ENCODE peak calls at places on chromosome 10, in five cellular contexts. M is GM12864, N is Calu3, X is HCT116, A is upper lobe of right lung. I is an unnamed sample.
A peak's percentile ranks its signal among the peaks of the same experiment; 100 is the strongest.

GRCh38 chr10:47165168-47165710 is 134.8 kb upstream of the GDF10 start:
- DNase-seq in M (no peak), N (no peak), X (no peak), A (no peak), I (no peak)

GRCh38 chr10:27525819-27526218 is 21.7 kb downstream of the RAB18 start:
- DNase-seq in M (no peak), N (no peak), X (no peak), A (no peak), I (no peak)

GRCh38 chr10:124701435-124701834 is 42.7 kb downstream of the FAM53B start:
- DNase-seq in M (no peak), N (no peak), X (no peak), A (peak; percentile 87), I (no peak)

GRCh38 chr10:103812431-103812830 is 42.9 kb downstream of the SH3PXD2A start:
- DNase-seq in M (no peak), N (no peak), X (no peak), A (peak; percentile 68), I (no peak)

GRCh38 chr10:124339951-124340760 is 78.6 kb downstream of the OAT start:
- DNase-seq in M (no peak), N (no peak), X (no peak), A (no peak), I (no peak)

GRCh38 chr10:82969405-82969804 is 1094.4 kb downstream of the NRG3 start:
- DNase-seq in M (no peak), N (no peak), X (no peak), A (no peak), I (no peak)

GRCh38 chr10:51074238-51075028 is at the start of gene PRKG1:
- DNase-seq in M (no peak), N (peak; percentile 67), X (no peak), A (peak; percentile 89), I (peak; percentile 45)

GRCh38 chr10:43336641-43337318 is 34.7 kb upstream of the FXYD4 start:
- DNase-seq in M (no peak), N (peak; percentile 49), X (no peak), A (no peak), I (no peak)

GRCh38 chr10:90136731-90137316 is 435.4 kb downstream of the KIF20B start:
- DNase-seq in M (no peak), N (no peak), X (peak; percentile 65), A (no peak), I (no peak)

GRCh38 chr10:123380491-123381085 is 226.4 kb downstream of the BUB3 start:
- DNase-seq in M (no peak), N (no peak), X (no peak), A (no peak), I (peak; percentile 32)

GRCh38 chr10:95445837-95446347 is 115.3 kb downstream of the SORBS1 start:
- DNase-seq in M (peak; percentile 37), N (peak; percentile 49), X (peak; percentile 80), A (no peak), I (peak; percentile 87)

GRCh38 chr10:69419096-69419760 is 2.5 kb upstream of the TACR2 start:
- DNase-seq in M (no peak), N (no peak), X (no peak), A (no peak), I (no peak)

GRCh38 chr10:129274928-129275474 is 192.0 kb upstream of the MGMT start:
- DNase-seq in M (no peak), N (no peak), X (no peak), A (no peak), I (no peak)

GRCh38 chr10:85124592-85124991 is 796.2 kb downstream of the CCSER2 start:
- DNase-seq in M (no peak), N (no peak), X (no peak), A (no peak), I (no peak)

GRCh38 chr10:125916977-125917376 is 20.6 kb downstream of the FANK1 start:
- DNase-seq in M (no peak), N (no peak), X (no peak), A (no peak), I (no peak)

GRCh38 chr10:59279476-59279875 is 82.9 kb downstream of the FAM13C start:
- DNase-seq in M (no peak), N (no peak), X (no peak), A (no peak), I (no peak)

GRCh38 chr10:101597036-101597435 is 8.9 kb downstream of the DPCD start:
- DNase-seq in M (no peak), N (no peak), X (no peak), A (no peak), I (no peak)

GRCh38 chr10:78165617-78166016 is 132.0 kb downstream of the RPS24 start:
- DNase-seq in M (no peak), N (no peak), X (peak; percentile 26), A (no peak), I (no peak)
- TF ChIP-seq CTCF in M (no peak), N (no peak), X (peak; percentile 39), A (no peak), I (no peak)

GRCh38 chr10:93745411-93746065 is 12.2 kb upstream of the LGI1 start:
- DNase-seq in M (no peak), N (no peak), X (no peak), A (no peak), I (no peak)
- TF ChIP-seq CTCF in M (peak; percentile 27), N (no peak), X (peak; percentile 60), A (no peak), I (no peak)

GRCh38 chr10:91604462-91604935 is 28.4 kb downstream of the PPP1R3C start:
- DNase-seq in M (no peak), N (no peak), X (no peak), A (no peak), I (no peak)
- TF ChIP-seq CTCF in M (no peak), N (no peak), X (no peak), A (peak; percentile 24), I (no peak)

DNA sequence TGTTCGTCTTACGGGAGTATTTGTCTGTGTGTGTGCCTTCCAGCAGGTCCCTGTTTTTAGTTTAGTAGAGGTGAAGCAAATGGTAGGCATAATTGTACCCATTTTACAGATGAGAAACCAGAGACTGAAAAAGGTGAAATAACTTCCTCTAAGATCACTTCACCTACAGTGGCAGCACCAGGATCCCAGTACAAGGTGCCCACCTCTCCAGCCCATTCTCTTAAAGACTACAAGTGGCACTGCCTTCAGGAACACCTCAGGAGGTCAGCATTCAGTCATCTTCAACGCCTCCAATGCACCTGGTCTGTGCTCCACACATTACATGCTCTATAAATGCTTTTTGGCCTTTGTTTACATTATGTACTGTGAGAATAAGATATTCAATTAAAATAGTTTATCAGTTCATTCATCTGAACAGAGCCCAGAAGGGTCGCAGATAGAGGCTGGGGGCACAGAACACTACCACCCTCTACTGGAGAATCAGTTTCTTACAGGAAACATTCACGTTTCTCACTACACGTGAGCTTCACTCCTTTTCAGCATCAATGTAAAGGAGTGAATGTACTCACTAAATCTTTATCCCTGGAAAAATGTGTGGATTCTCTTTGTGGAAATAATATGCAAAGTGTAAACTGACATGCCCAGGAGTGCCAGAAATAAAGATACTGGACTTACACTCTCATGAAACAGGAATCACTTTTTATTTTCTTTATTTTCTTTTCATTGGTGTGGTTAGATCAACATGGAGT is 45.5 kb upstream of the ABLIM1 start:
- DNase-seq in M (no peak), N (no peak), X (no peak), A (no peak), I (peak; percentile 39)
- TF ChIP-seq CTCF in M (peak; percentile 64), N (peak; percentile 55), X (peak; percentile 88), A (peak; percentile 73), I (peak; percentile 62)

GRCh38 chr10:48459270-48460147 is 145.4 kb downstream of the ARHGAP22 start:
- DNase-seq in M (no peak), N (no peak), X (no peak), A (peak; percentile 64), I (no peak)
- TF ChIP-seq CTCF in M (peak; percentile 49), N (no peak), X (no peak), A (no peak), I (no peak)

GRCh38 chr10:70851597-70852475 is 36.1 kb downstream of the SGPL1 start:
- DNase-seq in M (no peak), N (no peak), X (no peak), A (no peak), I (no peak)
- TF ChIP-seq CTCF in M (no peak), N (no peak), X (no peak), A (no peak), I (no peak)

GRCh38 chr10:74025380-74025978 is 27.6 kb downstream of the VCL start:
- DNase-seq in M (no peak), N (no peak), X (no peak), A (no peak), I (no peak)

GRCh38 chr10:74027702-74028101 is 29.8 kb downstream of the VCL start:
- DNase-seq in M (no peak), N (no peak), X (no peak), A (no peak), I (no peak)

GRCh38 chr10:74022941-74023629 is 25.2 kb downstream of the VCL start:
- DNase-seq in M (no peak), N (no peak), X (no peak), A (no peak), I (no peak)

GRCh38 chr10:74024600-74024999 is 26.7 kb downstream of the VCL start:
- DNase-seq in M (no peak), N (no peak), X (no peak), A (no peak), I (no peak)

GRCh38 chr10:74026428-74026979 is 28.6 kb downstream of the VCL start:
- DNase-seq in M (no peak), N (no peak), X (no peak), A (no peak), I (no peak)
- TF ChIP-seq CTCF in M (no peak), N (no peak), X (no peak), A (no peak), I (no peak)

GRCh38 chr10:11823122-11823988 is at the start of gene PROSER2:
- DNase-seq in M (no peak), N (peak; percentile 77), X (peak; percentile 27), A (peak; percentile 84), I (peak; percentile 64)
- TF ChIP-seq CTCF in M (no peak), N (no peak), X (peak; percentile 4), A (no peak), I (no peak)

I was measured in RWPE1.